ENCODE peak calls at places on chromosome 17, in five cellular contexts. A, F, N, P and R are unnamed samples.

GRCh38 chr17:64747938-64748540 is 85.9 kb upstream of the SMURF2 start:
- DNase-seq in A (no peak), F (no peak), N (no peak), P (no peak), R (no peak)

GRCh38 chr17:13735444-13735843 is 133.7 kb upstream of the HS3ST3A1 start:
- DNase-seq in A (no peak), F (peak; percentile 9), N (no peak), P (no peak), R (peak; percentile 24)

GRCh38 chr17:77963441-77963840 is 4.9 kb downstream of the TNRC6C start:
- DNase-seq in A (no peak), F (peak; percentile 77), N (no peak), P (peak; percentile 68), R (no peak)

GRCh38 chr17:79568661-79569060 is 42.2 kb downstream of the RBFOX3 start:
- DNase-seq in A (no peak), F (no peak), N (no peak), P (no peak), R (no peak)

GRCh38 chr17:71402661-71403141 is 718.1 kb upstream of the SOX9 start:
- DNase-seq in A (no peak), F (peak; percentile 24), N (no peak), P (no peak), R (peak; percentile 82)

GRCh38 chr17:30000001-30000754 is 58.7 kb downstream of the EFCAB5 start:
- DNase-seq in A (no peak), F (no peak), N (no peak), P (no peak), R (no peak)

GRCh38 chr17:61451538-61452300 is 503 bp upstream of the TBX4 start:
- DNase-seq in A (no peak), F (no peak), N (no peak), P (no peak), R (no peak)

GRCh38 chr17:69390735-69391501 is 23.6 kb upstream of the MAP2K6 start:
- DNase-seq in A (no peak), F (no peak), N (no peak), P (no peak), R (no peak)

GRCh38 chr17:38431343-38432145 is 3.3 kb downstream of the ARHGAP23 start:
- DNase-seq in A (no peak), F (no peak), N (peak; percentile 55), P (no peak), R (no peak)

GRCh38 chr17:59001158-59001814 is 105.4 kb downstream of the TRIM37 start:
- DNase-seq in A (peak; percentile 38), F (no peak), N (no peak), P (peak; percentile 34), R (no peak)

GRCh38 chr17:17913695-17914332 is 58.4 kb downstream of the TOM1L2 start:
- DNase-seq in A (no peak), F (peak; percentile 74), N (no peak), P (peak; percentile 28), R (peak; percentile 78)

GRCh38 chr17:79761894-79762570 is 15.9 kb upstream of the CBX2 start:
- DNase-seq in A (no peak), F (no peak), N (no peak), P (no peak), R (no peak)

GRCh38 chr17:80007009-80007752 is 28.5 kb downstream of the TBC1D16 start:
- DNase-seq in A (no peak), F (no peak), N (no peak), P (no peak), R (no peak)

GRCh38 chr17:81487487-81488275 is 24.9 kb downstream of the ACTG1 start:
- DNase-seq in A (no peak), F (peak; percentile 98), N (peak; percentile 42), P (peak; percentile 64), R (peak; percentile 81)

GRCh38 chr17:77959216-77959925 is 868 bp downstream of the TNRC6C start:
- DNase-seq in A (no peak), F (peak; percentile 73), N (no peak), P (peak; percentile 11), R (peak; percentile 38)

GRCh38 chr17:45050680-45051059 is 762 bp downstream of the DCAKD start:
- DNase-seq in A (no peak), F (peak; percentile 56), N (no peak), P (no peak), R (peak; percentile 52)

GRCh38 chr17:6461792-6462524 is 17.7 kb downstream of the PIMREG start:
- DNase-seq in A (no peak), F (no peak), N (no peak), P (no peak), R (no peak)

GRCh38 chr17:80921741-80922579 is 69.7 kb upstream of the CHMP6 start:
- DNase-seq in A (no peak), F (peak; percentile 32), N (no peak), P (no peak), R (no peak)

GRCh38 chr17:41799366-41799765 is 12.4 kb downstream of the P3H4 start:
- DNase-seq in A (no peak), F (no peak), N (no peak), P (no peak), R (no peak)

GRCh38 chr17:37273419-37274051 is 102.2 kb upstream of the C17orf78 start:
- DNase-seq in A (no peak), F (peak; percentile 9), N (no peak), P (no peak), R (no peak)

GRCh38 chr17:78442648-78443128 is 64.2 kb downstream of the PGS1 start:
- DNase-seq in A (peak; percentile 20), F (no peak), N (no peak), P (peak; percentile 61), R (no peak)

GRCh38 chr17:65973237-65973636 is 218.7 kb downstream of the CEP112 start:
- DNase-seq in A (no peak), F (no peak), N (no peak), P (no peak), R (no peak)

GRCh38 chr17:77768475-77768874 is 190.0 kb upstream of the TNRC6C start:
- DNase-seq in A (no peak), F (no peak), N (no peak), P (no peak), R (no peak)

GRCh38 chr17:49587366-49588073 is 11.8 kb downstream of the NXPH3 start:
- DNase-seq in A (no peak), F (no peak), N (no peak), P (no peak), R (no peak)

GRCh38 chr17:50426814-50427787 is 1.1 kb downstream of the ACSF2 start:
- DNase-seq in A (no peak), F (peak; percentile 72), N (no peak), P (no peak), R (peak; percentile 71)

GRCh38 chr17:66817750-66818149 is 17.2 kb upstream of the CACNG5 start:
- DNase-seq in A (no peak), F (no peak), N (no peak), P (no peak), R (no peak)

GRCh38 chr17:31508310-31509094 is 117.0 kb downstream of the RAB11FIP4 start:
- DNase-seq in A (no peak), F (no peak), N (no peak), P (no peak), R (no peak)

GRCh38 chr17:83073389-83074063 is 5.9 kb upstream of the METRNL start:
- DNase-seq in A (no peak), F (no peak), N (no peak), P (no peak), R (no peak)

GRCh38 chr17:63622571-63623390 is 564 bp downstream of the MAP3K3 start:
- DNase-seq in A (peak; percentile 12), F (peak; percentile 94), N (no peak), P (peak; percentile 37), R (peak; percentile 67)

GRCh38 chr17:77485089-77485833 is 344.5 kb downstream of the SEC14L1 start:
- DNase-seq in A (no peak), F (no peak), N (no peak), P (no peak), R (no peak)

GRCh38 chr17:67107811-67108210 is 63.5 kb downstream of the CACNG1 start:
- DNase-seq in A (no peak), F (no peak), N (no peak), P (no peak), R (no peak)

GRCh38 chr17:7204828-7205461 is 14.7 kb downstream of the DLG4 start:
- DNase-seq in A (peak; percentile 62), F (peak; percentile 99), N (no peak), P (peak; percentile 59), R (peak; percentile 99)

GRCh38 chr17:40093580-40094201 is 6.7 kb downstream of the NR1D1 start:
- DNase-seq in A (no peak), F (no peak), N (no peak), P (no peak), R (no peak)

GRCh38 chr17:15883617-15884111 is 61.3 kb upstream of the ADORA2B start:
- DNase-seq in A (no peak), F (no peak), N (no peak), P (no peak), R (no peak)

GRCh38 chr17:17305282-17305801 is 2.2 kb downstream of the NT5M start:
- DNase-seq in A (no peak), F (peak; percentile 73), N (no peak), P (no peak), R (peak; percentile 54)

GRCh38 chr17:16495980-16496819 is 4.2 kb upstream of the LRRC75A start:
- DNase-seq in A (no peak), F (no peak), N (no peak), P (no peak), R (no peak)

GRCh38 chr17:77204531-77204930 is 63.8 kb downstream of the SEC14L1 start:
- DNase-seq in A (no peak), F (no peak), N (no peak), P (no peak), R (no peak)

GRCh38 chr17:78929908-78930775 is 5.0 kb upstream of the TIMP2 start:
- DNase-seq in A (no peak), F (no peak), N (no peak), P (no peak), R (no peak)